ENCODE peak calls at places on chromosomes 12 and 14, in five cellular contexts. C, K, M, G and I are unnamed samples.

GRCh38 chr14:81525129-81525528 is 8.5 kb downstream of the SEL1L start:
- DNase-seq in K (no peak), M (no peak), G (no peak), C (no peak), I (no peak)

GRCh38 chr14:90049390-90049789 is 12.4 kb upstream of the KCNK13 start:
- DNase-seq in K (no peak), M (no peak), G (no peak), C (no peak), I (no peak)

GRCh38 chr14:104220225-104221070 is 82.1 kb downstream of the KIF26A start:
- DNase-seq in G (no peak), M (no peak), K (no peak), C (no peak), I (no peak)

GRCh38 chr12:13171921-13172859 is 24.3 kb upstream of the EMP1 start:
- DNase-seq in K (no peak), M (peak), G (no peak), C (no peak), I (peak)

GRCh38 chr12:10753066-10753465 is 29.9 kb upstream of the YBX3 start:
- DNase-seq in K (no peak), M (peak), C (no peak), G (no peak), I (peak)

GRCh38 chr12:1435456-1435855 is 158.9 kb downstream of the FBXL14 start:
- DNase-seq in C (no peak), M (peak), K (no peak), G (no peak), I (no peak)

GRCh38 chr14:56552615-56553014 is 27.0 kb upstream of the TMEM260 start:
- DNase-seq in C (no peak), K (no peak), G (no peak), M (no peak), I (no peak)

GRCh38 chr12:113683566-113683965 is 211.9 kb upstream of the LHX5 start:
- DNase-seq in M (no peak), C (no peak), K (no peak), G (no peak), I (no peak)

GRCh38 chr12:128387811-128388422 is 120.9 kb downstream of the TMEM132C start:
- DNase-seq in G (no peak), K (no peak), M (peak), C (peak), I (no peak)

GRCh38 chr12:22797686-22798085 is 172.7 kb downstream of the ETNK1 start:
- DNase-seq in K (no peak), M (no peak), G (no peak), C (no peak), I (no peak)